ENCODE peak calls at places on chromosomes 6 and 20, in seven cellular contexts. One of them, this sample, is unnamed.

GRCh38 chr6:50654155-50654554 is 59.2 kb upstream of the TFAP2D start:
- DNase-seq in Calu3: no peak
- DNase-seq in activated B cell treated with CpG ODN at 0.5 μM for 24 hours: no peak
- DNase-seq in ELR: no peak
- DNase-seq in GM19239: no peak
- DNase-seq in HTR-8/SVneo: no peak
- DNase-seq in activated CD4-positive, CD25-positive, alpha-beta regulatory T cell: no peak
- DNase-seq in this sample: no peak

GRCh38 chr20:63017826-63018411 is 11.2 kb upstream of the BHLHE23 start:
- DNase-seq in Calu3: no peak
- DNase-seq in activated B cell treated with CpG ODN at 0.5 μM for 24 hours: no peak
- DNase-seq in ELR: no peak
- DNase-seq in GM19239: no peak
- DNase-seq in HTR-8/SVneo: no peak
- DNase-seq in activated CD4-positive, CD25-positive, alpha-beta regulatory T cell: no peak
- DNase-seq in this sample: peak

GRCh38 chr20:25007491-25008305 is 15.1 kb upstream of the APMAP start:
- DNase-seq in Calu3: no peak
- DNase-seq in activated B cell treated with CpG ODN at 0.5 μM for 24 hours: no peak
- DNase-seq in ELR: no peak
- DNase-seq in GM19239: no peak
- DNase-seq in HTR-8/SVneo: no peak
- DNase-seq in activated CD4-positive, CD25-positive, alpha-beta regulatory T cell: no peak
- DNase-seq in this sample: no peak

GRCh38 chr6:72553531-72554202 is 68.2 kb upstream of the KCNQ5 start:
- DNase-seq in Calu3: peak
- DNase-seq in activated B cell treated with CpG ODN at 0.5 μM for 24 hours: no peak
- DNase-seq in ELR: peak
- DNase-seq in GM19239: no peak
- DNase-seq in HTR-8/SVneo: no peak
- DNase-seq in activated CD4-positive, CD25-positive, alpha-beta regulatory T cell: no peak
- DNase-seq in this sample: no peak

GRCh38 chr6:32847004-32847403 is 3.2 kb upstream of the PSMB8 start:
- DNase-seq in Calu3: no peak
- DNase-seq in activated B cell treated with CpG ODN at 0.5 μM for 24 hours: no peak
- DNase-seq in ELR: no peak
- DNase-seq in GM19239: no peak
- DNase-seq in HTR-8/SVneo: no peak
- DNase-seq in activated CD4-positive, CD25-positive, alpha-beta regulatory T cell: no peak
- DNase-seq in this sample: no peak

GRCh38 chr6:28657756-28658465 is 132.2 kb downstream of the GPX5 start:
- DNase-seq in Calu3: peak
- DNase-seq in activated B cell treated with CpG ODN at 0.5 μM for 24 hours: no peak
- DNase-seq in ELR: peak
- DNase-seq in GM19239: no peak
- DNase-seq in HTR-8/SVneo: no peak
- DNase-seq in activated CD4-positive, CD25-positive, alpha-beta regulatory T cell: peak
- DNase-seq in this sample: no peak

GRCh38 chr6:20875369-20875963 is 341.2 kb downstream of the CDKAL1 start:
- DNase-seq in Calu3: peak
- DNase-seq in activated B cell treated with CpG ODN at 0.5 μM for 24 hours: no peak
- DNase-seq in ELR: peak
- DNase-seq in GM19239: no peak
- DNase-seq in HTR-8/SVneo: no peak
- DNase-seq in activated CD4-positive, CD25-positive, alpha-beta regulatory T cell: no peak
- DNase-seq in this sample: no peak

GRCh38 chr20:14801591-14802325 is 464.3 kb upstream of the FLRT3 start:
- DNase-seq in Calu3: no peak
- DNase-seq in activated B cell treated with CpG ODN at 0.5 μM for 24 hours: no peak
- DNase-seq in ELR: no peak
- DNase-seq in GM19239: no peak
- DNase-seq in HTR-8/SVneo: no peak
- DNase-seq in activated CD4-positive, CD25-positive, alpha-beta regulatory T cell: no peak
- DNase-seq in this sample: no peak

GRCh38 chr6:6007311-6008113 is 787 bp upstream of the NRN1 start:
- DNase-seq in Calu3: no peak
- DNase-seq in activated B cell treated with CpG ODN at 0.5 μM for 24 hours: no peak
- DNase-seq in ELR: peak
- DNase-seq in GM19239: no peak
- DNase-seq in HTR-8/SVneo: no peak
- DNase-seq in activated CD4-positive, CD25-positive, alpha-beta regulatory T cell: no peak
- DNase-seq in this sample: no peak

This sample was measured in activated naive CD4-positive, alpha-beta T cell treated with anti-CD3 and anti-CD28 coated beads, Interleukin-2, amount 50 U/mL, for 72 hours.